ENCODE peak calls at places on chromosomes 7 and 10, in six cellular contexts. M is GM12891, B is GM12878, W is SK-N-SH, H is K562, L is HepG2. P is an unnamed sample.

GRCh38 chr7:29884399-29885272 is 78.3 kb downstream of the WIPF3 start:
- DNase-seq in M (no peak), B (no peak), W (peak), H (no peak), L (no peak), P (no peak)

GRCh38 chr7:29612596-29612995 is 49.0 kb downstream of the PRR15 start:
- DNase-seq in M (no peak), B (no peak), W (no peak), H (no peak), L (no peak), P (no peak)

GRCh38 chr10:13790196-13790595 is 203.4 kb downstream of the PRPF18 start:
- DNase-seq in M (no peak), B (no peak), W (no peak), H (no peak), L (no peak), P (no peak)

GRCh38 chr10:63364918-63365317 is 100.9 kb downstream of the JMJD1C start:
- DNase-seq in M (no peak), B (no peak), W (no peak), H (no peak), L (no peak), P (no peak)

GRCh38 chr7:40498933-40499332 is 364.1 kb downstream of the SUGCT start:
- DNase-seq in M (no peak), B (no peak), W (no peak), H (no peak), L (no peak), P (no peak)

GRCh38 chr7:22001345-22002004 is 55.8 kb upstream of the CDCA7L start:
- DNase-seq in M (peak), B (peak), W (peak), H (peak), L (peak), P (peak)

GRCh38 chr7:2022021-2022409 is 210.7 kb downstream of the MAD1L1 start:
- DNase-seq in M (no peak), B (no peak), W (no peak), H (no peak), L (no peak), P (no peak)

GRCh38 chr7:130189281-130189782 is 15.9 kb downstream of the TMEM209 start:
- DNase-seq in M (no peak), B (no peak), W (no peak), H (no peak), L (no peak), P (no peak)

GRCh38 chr10:6208781-6209235 is 6.1 kb downstream of the PFKFB3 start:
- DNase-seq in M (no peak), B (no peak), W (peak), H (no peak), L (no peak), P (no peak)

GRCh38 chr7:23347007-23347681 is 48.0 kb downstream of the MALSU1 start:
- DNase-seq in M (no peak), B (no peak), W (no peak), H (peak), L (no peak), P (no peak)

GRCh38 chr7:107007892-107008287 is 36.6 kb upstream of the PRKAR2B start:
- DNase-seq in M (no peak), B (no peak), W (no peak), H (no peak), L (no peak), P (no peak)

GRCh38 chr7:155166673-155167370 is 96.7 kb downstream of the HTR5A start:
- DNase-seq in M (no peak), B (no peak), W (no peak), H (peak), L (no peak), P (no peak)

GRCh38 chr10:129841590-129841989 is 122.5 kb downstream of the EBF3 start:
- DNase-seq in M (no peak), B (no peak), W (no peak), H (no peak), L (no peak), P (no peak)

GRCh38 chr7:157000047-157000726 is 10.3 kb downstream of the MNX1 start:
- DNase-seq in M (no peak), B (no peak), W (peak), H (peak), L (no peak), P (no peak)

GRCh38 chr7:155809332-155809946 is 2.8 kb downstream of the SHH start:
- DNase-seq in M (no peak), B (no peak), W (no peak), H (no peak), L (no peak), P (no peak)

GRCh38 chr10:14669576-14669975 is 105.1 kb downstream of the FAM107B start:
- DNase-seq in M (no peak), B (no peak), W (no peak), H (no peak), L (no peak), P (no peak)

GRCh38 chr7:155935005-155935557 is 122.8 kb upstream of the SHH start:
- DNase-seq in M (no peak), B (no peak), W (no peak), H (no peak), L (no peak), P (no peak)

GRCh38 chr7:88184848-88185304 is 35.0 kb downstream of the SRI start:
- DNase-seq in M (no peak), B (peak), W (no peak), H (no peak), L (no peak), P (no peak)

GRCh38 chr10:69845574-69846251 is 44.0 kb downstream of the COL13A1 start:
- DNase-seq in M (no peak), B (no peak), W (peak), H (no peak), L (no peak), P (no peak)

GRCh38 chr10:99870051-99870730 is 87.8 kb downstream of the ABCC2 start:
- DNase-seq in M (no peak), B (no peak), W (no peak), H (no peak), L (no peak), P (no peak)

GRCh38 chr7:99379043-99379577 is 4.6 kb downstream of the ARPC1B start:
- DNase-seq in M (no peak), B (peak), W (no peak), H (no peak), L (no peak), P (no peak)

GRCh38 chr7:5692112-5692844 is 89.2 kb downstream of the RNF216 start:
- DNase-seq in M (no peak), B (no peak), W (peak), H (no peak), L (peak), P (no peak)

GRCh38 chr7:156001496-156002260 is 189.4 kb upstream of the SHH start:
- DNase-seq in M (no peak), B (no peak), W (no peak), H (no peak), L (no peak), P (no peak)

GRCh38 chr10:49634053-49634660 is 20.3 kb downstream of the CHAT start:
- DNase-seq in M (no peak), B (no peak), W (no peak), H (no peak), L (no peak), P (no peak)

GRCh38 chr7:8413600-8413999 is 19.8 kb upstream of the NXPH1 start:
- DNase-seq in M (no peak), B (no peak), W (no peak), H (no peak), L (no peak), P (no peak)

GRCh38 chr10:101453791-101454718 is 100.1 kb downstream of the BTRC start:
- DNase-seq in M (no peak), B (no peak), W (no peak), H (no peak), L (no peak), P (no peak)

GRCh38 chr10:49179699-49180511 is 8.3 kb downstream of the TMEM273 start:
- DNase-seq in M (no peak), B (no peak), W (no peak), H (no peak), L (no peak), P (no peak)

GRCh38 chr7:71618281-71618680 is 486.3 kb downstream of the GALNT17 start:
- DNase-seq in M (no peak), B (no peak), W (no peak), H (no peak), L (no peak), P (no peak)

GRCh38 chr10:71331736-71332135 is 12.7 kb downstream of the SLC29A3 start:
- DNase-seq in M (no peak), B (no peak), W (no peak), H (no peak), L (no peak), P (no peak)

GRCh38 chr10:114647545-114648138 is 10.4 kb downstream of the ABLIM1 start:
- DNase-seq in M (no peak), B (no peak), W (no peak), H (no peak), L (no peak), P (no peak)

GRCh38 chr7:55490099-55490498 is 82.2 kb downstream of the VOPP1 start:
- DNase-seq in M (no peak), B (no peak), W (peak), H (no peak), L (no peak), P (no peak)

GRCh38 chr10:25294032-25294926 is 119.5 kb downstream of the GPR158 start:
- DNase-seq in M (no peak), B (no peak), W (no peak), H (no peak), L (peak), P (no peak)

GRCh38 chr7:3338161-3338560 is 37.1 kb downstream of the SDK1 start:
- DNase-seq in M (no peak), B (no peak), W (no peak), H (no peak), L (no peak), P (no peak)

GRCh38 chr7:32347244-32347828 is 142.8 kb downstream of the LSM5 start:
- DNase-seq in M (no peak), B (no peak), W (peak), H (peak), L (peak), P (no peak)

GRCh38 chr10:78859769-78860168 is 209.0 kb upstream of the ZMIZ1 start:
- DNase-seq in M (no peak), B (no peak), W (peak), H (no peak), L (no peak), P (no peak)

GRCh38 chr7:99860281-99861127 is 16.3 kb downstream of the OR2AE1 start:
- DNase-seq in M (no peak), B (no peak), W (no peak), H (no peak), L (peak), P (no peak)

GRCh38 chr7:27917774-27918314 is 177.9 kb downstream of the TAX1BP1 start:
- DNase-seq in M (no peak), B (no peak), W (no peak), H (no peak), L (peak), P (no peak)

GRCh38 chr7:154960063-154960790 is 42.7 kb downstream of the PAXIP1 start:
- DNase-seq in M (no peak), B (no peak), W (no peak), H (no peak), L (peak), P (no peak)

GRCh38 chr7:44066494-44067063 is 1.2 kb upstream of the PGAM2 start:
- DNase-seq in M (no peak), B (no peak), W (no peak), H (no peak), L (no peak), P (no peak)
- TF ChIP-seq POLR2AphosphoS5 in M (no peak), B (no peak), W (peak), H (no peak), L (no peak), P (no peak)

GRCh38 chr7:128053023-128053422 is 21.8 kb upstream of the LRRC4 start:
- DNase-seq in M (no peak), B (no peak), W (peak), H (no peak), L (no peak), P (no peak)
- TF ChIP-seq TAF1 in M (no peak), B (no peak), W (no peak), H (no peak), L (no peak), P (no peak)

GRCh38 chr7:25854608-25855497 is 297.1 kb upstream of the NFE2L3 start:
- DNase-seq in M (no peak), B (no peak), W (peak), H (peak), L (peak), P (no peak)
- TF ChIP-seq POLR2AphosphoS5 in M (no peak), B (no peak), W (no peak), H (peak), L (no peak), P (no peak)

GRCh38 chr7:979886-980571 is 3.0 kb upstream of the CYP2W1 start:
- DNase-seq in M (no peak), B (no peak), W (peak), H (no peak), L (no peak), P (no peak)
- TF ChIP-seq TAF1 in M (no peak), B (no peak), W (no peak), H (no peak), L (no peak), P (no peak)

DNA sequence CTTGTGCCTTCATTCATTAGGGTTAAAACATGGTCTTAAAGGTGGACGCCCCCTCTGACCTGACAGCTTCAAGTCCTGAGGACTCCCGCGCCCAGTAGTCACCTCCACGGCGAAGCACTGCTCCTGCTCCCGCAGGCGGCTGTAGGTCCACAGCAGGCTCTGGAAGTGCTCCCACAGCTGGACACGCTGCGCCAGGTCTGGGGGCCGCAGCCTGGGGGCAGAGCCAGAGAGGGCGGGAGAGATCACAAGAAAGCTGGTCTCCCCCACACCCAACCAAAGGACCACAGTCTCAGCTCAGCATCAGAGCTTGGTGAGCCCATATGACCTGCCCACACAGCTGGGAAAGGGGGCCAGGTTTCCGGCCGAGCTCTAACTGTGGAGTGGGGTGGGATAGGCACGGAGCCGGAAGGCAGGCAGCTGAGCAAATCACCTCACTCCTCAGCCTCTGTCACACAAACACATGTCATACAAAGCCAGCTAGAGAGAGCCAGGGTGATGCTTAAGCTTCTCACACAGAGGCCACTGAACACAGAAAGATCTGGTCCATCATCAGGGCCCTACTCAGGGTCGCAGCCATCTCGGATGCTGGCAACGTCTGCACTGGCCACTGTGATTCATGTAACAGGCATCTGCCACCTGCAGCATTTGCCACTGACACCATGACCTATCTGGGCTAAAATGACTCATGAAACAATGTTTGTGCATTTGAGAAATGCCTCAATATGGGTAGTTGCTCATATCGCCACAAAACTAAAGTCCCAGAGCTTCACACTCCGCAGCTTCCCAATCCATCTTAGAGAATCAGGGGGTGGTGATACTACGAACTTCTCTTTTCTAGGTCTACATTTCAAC is 12.6 kb downstream of the HPS1 start:
- DNase-seq in M (no peak), B (no peak), W (no peak), H (no peak), L (no peak), P (no peak)
- TF ChIP-seq POLR2AphosphoS5 in M (no peak), B (no peak), W (no peak), H (no peak), L (no peak), P (no peak)

P was measured in GM12892.